ENCODE peak calls at places on chromosomes 5 and 9, in seven cellular contexts. Q is HuH-7; O is SW480; V is thoracic aorta; F is stimulated activated CD4-positive, alpha-beta T cell treated with anti-CD3 and anti-CD28 coated beads, Interleukin-15, amount 100 ng/mL, for 24 hours; Y is RKO; J is occipital lobe. P is an unnamed sample.

GRCh38 chr5:150146862-150147579 is 8.6 kb downstream of the PDGFRB start:
- DNase-seq in Q (no peak), O (no peak), V (no peak), F (no peak), Y (no peak), J (no peak), P (peak)

GRCh38 chr5:51416149-51416548 is 32.9 kb downstream of the ISL1 start:
- DNase-seq in Q (no peak), O (no peak), V (no peak), F (no peak), Y (no peak), J (no peak), P (no peak)

GRCh38 chr9:122016789-122017188 is 76.3 kb downstream of the TTLL11 start:
- DNase-seq in Q (no peak), O (no peak), V (no peak), F (no peak), Y (no peak), J (no peak), P (no peak)

GRCh38 chr9:89993678-89994630 is 389.1 kb downstream of the GADD45G start:
- DNase-seq in Q (peak), O (peak), V (no peak), F (no peak), Y (no peak), J (no peak), P (no peak)

GRCh38 chr9:86756576-86757381 is 190.5 kb downstream of the GAS1 start:
- DNase-seq in Q (no peak), O (no peak), V (no peak), F (no peak), Y (no peak), J (no peak), P (no peak)

GRCh38 chr9:136367296-136368145 is 4.0 kb upstream of the DNLZ start:
- DNase-seq in Q (no peak), O (no peak), V (no peak), F (no peak), Y (no peak), J (no peak), P (no peak)

GRCh38 chr9:134706522-134706921 is 64.9 kb downstream of the COL5A1 start:
- DNase-seq in Q (no peak), O (no peak), V (no peak), F (no peak), Y (no peak), J (no peak), P (no peak)

GRCh38 chr5:1564824-1565736 is 41.3 kb upstream of the LPCAT1 start:
- DNase-seq in Q (no peak), O (no peak), V (no peak), F (no peak), Y (no peak), J (no peak), P (no peak)

GRCh38 chr9:35611230-35611797 is 6.3 kb downstream of the TESK1 start:
- DNase-seq in Q (peak), O (peak), V (no peak), F (peak), Y (peak), J (no peak), P (no peak)

GRCh38 chr9:76571288-76572204 is 112.6 kb downstream of the GCNT1 start:
- DNase-seq in Q (no peak), O (peak), V (no peak), F (peak), Y (no peak), J (no peak), P (no peak)

GRCh38 chr9:93813687-93814560 is 141.2 kb downstream of the BARX1 start:
- DNase-seq in Q (no peak), O (no peak), V (no peak), F (no peak), Y (no peak), J (no peak), P (no peak)

GRCh38 chr9:72443855-72444254 is 77.6 kb upstream of the TMC1 start:
- DNase-seq in Q (no peak), O (no peak), V (no peak), F (peak), Y (no peak), J (no peak), P (no peak)